ENCODE peak calls at places on chromosome 14, in seven cellular contexts. V, P, F, Y, R, O and G are unnamed samples.

GRCh38 chr14:69625299-69626131 is 14.1 kb downstream of the SUSD6 start:
- DNase-seq in V (peak; percentile 22), P (peak; percentile 70), F (peak; percentile 87), Y (peak; percentile 70), R (peak; percentile 52), O (no peak), G (no peak)

GRCh38 chr14:95101736-95102677 is 55.3 kb downstream of the DICER1 start:
- DNase-seq in V (no peak), P (no peak), F (no peak), Y (no peak), R (no peak), O (no peak), G (no peak)

GRCh38 chr14:28163897-28164296 is 602.7 kb upstream of the FOXG1 start:
- DNase-seq in V (no peak), P (no peak), F (no peak), Y (no peak), R (no peak), O (no peak), G (no peak)

GRCh38 chr14:102020058-102020971 is 55.9 kb downstream of the DYNC1H1 start:
- DNase-seq in V (no peak), P (no peak), F (peak; percentile 75), Y (no peak), R (no peak), O (no peak), G (no peak)

GRCh38 chr14:74414380-74414779 is 11.6 kb downstream of the SYNDIG1L start:
- DNase-seq in V (no peak), P (no peak), F (no peak), Y (no peak), R (no peak), O (no peak), G (no peak)

GRCh38 chr14:89507926-89508460 is 91.0 kb upstream of the FOXN3 start:
- DNase-seq in V (no peak), P (no peak), F (no peak), Y (no peak), R (no peak), O (no peak), G (no peak)

GRCh38 chr14:71529855-71530254 is 402.4 kb upstream of the RGS6 start:
- DNase-seq in V (no peak), P (peak; percentile 77), F (no peak), Y (no peak), R (no peak), O (no peak), G (no peak)

GRCh38 chr14:85165091-85165490 is 364.9 kb upstream of the FLRT2 start:
- DNase-seq in V (no peak), P (no peak), F (no peak), Y (no peak), R (no peak), O (no peak), G (no peak)

GRCh38 chr14:70907996-70908917 is 998 bp downstream of the PCNX1 start:
- DNase-seq in V (peak; percentile 35), P (peak; percentile 71), F (peak; percentile 70), Y (peak; percentile 51), R (peak; percentile 20), O (no peak), G (peak; percentile 59)

GRCh38 chr14:47435331-47435965 is 240.0 kb downstream of the MDGA2 start:
- DNase-seq in V (no peak), P (no peak), F (no peak), Y (no peak), R (peak; percentile 58), O (no peak), G (no peak)

GRCh38 chr14:90698379-90698869 is 117.8 kb downstream of the TTC7B start:
- DNase-seq in V (no peak), P (peak; percentile 73), F (no peak), Y (no peak), R (no peak), O (peak; percentile 7), G (no peak)

GRCh38 chr14:46051801-46052200 is 599.8 kb downstream of the RPL10L start:
- DNase-seq in V (no peak), P (no peak), F (no peak), Y (no peak), R (no peak), O (no peak), G (no peak)

GRCh38 chr14:76880432-76880831 is 54.2 kb downstream of the LRRC74A start:
- DNase-seq in V (no peak), P (no peak), F (no peak), Y (no peak), R (no peak), O (no peak), G (no peak)

GRCh38 chr14:26595922-26596721 is 1.7 kb downstream of the NOVA1 start:
- DNase-seq in V (no peak), P (no peak), F (no peak), Y (no peak), R (no peak), O (no peak), G (no peak)

GRCh38 chr14:73567951-73568885 is 795 bp upstream of the ACOT2 start:
- DNase-seq in V (no peak), P (no peak), F (no peak), Y (no peak), R (no peak), O (no peak), G (no peak)

GRCh38 chr14:96861568-96862310 is 64.6 kb downstream of the VRK1 start:
- DNase-seq in V (no peak), P (no peak), F (no peak), Y (no peak), R (no peak), O (no peak), G (no peak)

GRCh38 chr14:65709576-65709975 is 297.0 kb downstream of the FUT8 start:
- DNase-seq in V (no peak), P (no peak), F (no peak), Y (no peak), R (no peak), O (no peak), G (no peak)

GRCh38 chr14:68362841-68363240 is 430.0 kb downstream of the ZFP36L1 start:
- DNase-seq in V (no peak), P (no peak), F (no peak), Y (no peak), R (no peak), O (no peak), G (no peak)

GRCh38 chr14:77607741-77608302 is 8.6 kb downstream of the SPTLC2 start:
- DNase-seq in V (no peak), P (peak; percentile 24), F (peak; percentile 29), Y (no peak), R (no peak), O (no peak), G (no peak)

GRCh38 chr14:75369506-75369905 is 58.3 kb upstream of the JDP2 start:
- DNase-seq in V (no peak), P (no peak), F (no peak), Y (no peak), R (no peak), O (no peak), G (no peak)

GRCh38 chr14:90540437-90540836 is 143.6 kb downstream of the CALM1 start:
- DNase-seq in V (no peak), P (no peak), F (no peak), Y (no peak), R (no peak), O (no peak), G (no peak)

GRCh38 chr14:103091041-103091882 is 3.3 kb upstream of the EXOC3L4 start:
- DNase-seq in V (peak; percentile 61), P (no peak), F (peak; percentile 83), Y (peak; percentile 92), R (peak; percentile 53), O (no peak), G (peak; percentile 85)

GRCh38 chr14:22276913-22277816 is 311.9 kb downstream of the DAD1 start:
- DNase-seq in V (no peak), P (no peak), F (no peak), Y (no peak), R (no peak), O (no peak), G (no peak)

GRCh38 chr14:72678360-72678759 is 215.5 kb downstream of the DPF3 start:
- DNase-seq in V (no peak), P (no peak), F (no peak), Y (no peak), R (no peak), O (no peak), G (no peak)

GRCh38 chr14:102775855-102776760 is 1.1 kb upstream of the TRAF3 start:
- DNase-seq in V (no peak), P (peak; percentile 45), F (peak; percentile 24), Y (no peak), R (no peak), O (no peak), G (no peak)

GRCh38 chr14:65211341-65211987 is 109.1 kb upstream of the MAX start:
- DNase-seq in V (no peak), P (no peak), F (no peak), Y (no peak), R (no peak), O (no peak), G (no peak)

GRCh38 chr14:93986972-93987371 is 10.1 kb upstream of the CCDC197 start:
- DNase-seq in V (no peak), P (no peak), F (no peak), Y (no peak), R (no peak), O (no peak), G (no peak)

GRCh38 chr14:69039287-69039628 is 60.2 kb upstream of the ACTN1 start:
- DNase-seq in V (no peak), P (no peak), F (no peak), Y (no peak), R (no peak), O (no peak), G (no peak)

GRCh38 chr14:102759416-102759815 is 17.8 kb upstream of the TRAF3 start:
- DNase-seq in V (no peak), P (no peak), F (no peak), Y (no peak), R (no peak), O (no peak), G (no peak)

GRCh38 chr14:20631821-20632389 is 9.6 kb downstream of the OR6S1 start:
- DNase-seq in V (no peak), P (peak; percentile 78), F (no peak), Y (peak; percentile 31), R (no peak), O (no peak), G (peak; percentile 42)

GRCh38 chr14:75658957-75659356 is 1.7 kb downstream of the ERG28 start:
- DNase-seq in V (no peak), P (no peak), F (no peak), Y (no peak), R (no peak), O (no peak), G (no peak)